ENCODE peak calls at places on chromosomes 3 and 15, in six cellular contexts. One of them, this sample, is unnamed.

GRCh38 chr3:48966876-48967361 is 23.1 kb upstream of the P4HTM start:
- DNase-seq in NCI-H524: no peak
- DNase-seq in SJSA1: no peak
- DNase-seq in NCI-H510A treated with DMSO at 0.1 percent for 48 hours: no peak
- DNase-seq in endothelial cell of umbilical vein: no peak
- DNase-seq in AG08396: no peak
- DNase-seq in this sample: no peak

GRCh38 chr3:86173401-86173800 is 817.5 kb downstream of the VGLL3 start:
- DNase-seq in NCI-H524: no peak
- DNase-seq in SJSA1: no peak
- DNase-seq in NCI-H510A treated with DMSO at 0.1 percent for 48 hours: no peak
- DNase-seq in endothelial cell of umbilical vein: no peak
- DNase-seq in AG08396: no peak
- DNase-seq in this sample: no peak

GRCh38 chr3:129305592-129306091 is 27.0 kb downstream of the HMCES start:
- DNase-seq in NCI-H524: no peak
- DNase-seq in SJSA1: no peak
- DNase-seq in NCI-H510A treated with DMSO at 0.1 percent for 48 hours: no peak
- DNase-seq in endothelial cell of umbilical vein: peak; percentile 83
- DNase-seq in AG08396: peak; percentile 78
- DNase-seq in this sample: peak; percentile 94

GRCh38 chr15:45126535-45127158 is 3.0 kb downstream of the DUOXA1 start:
- DNase-seq in NCI-H524: peak; percentile 50
- DNase-seq in SJSA1: no peak
- DNase-seq in NCI-H510A treated with DMSO at 0.1 percent for 48 hours: peak; percentile 24
- DNase-seq in endothelial cell of umbilical vein: peak; percentile 37
- DNase-seq in AG08396: no peak
- DNase-seq in this sample: no peak

GRCh38 chr3:127141921-127142730 is 50.8 kb upstream of the PRR23E start:
- DNase-seq in NCI-H524: no peak
- DNase-seq in SJSA1: no peak
- DNase-seq in NCI-H510A treated with DMSO at 0.1 percent for 48 hours: peak; percentile 90
- DNase-seq in endothelial cell of umbilical vein: no peak
- DNase-seq in AG08396: no peak
- DNase-seq in this sample: peak; percentile 80

GRCh38 chr3:49900491-49901153 is 3.1 kb downstream of the MST1R start:
- DNase-seq in NCI-H524: no peak
- DNase-seq in SJSA1: no peak
- DNase-seq in NCI-H510A treated with DMSO at 0.1 percent for 48 hours: peak; percentile 22
- DNase-seq in endothelial cell of umbilical vein: no peak
- DNase-seq in AG08396: peak; percentile 84
- DNase-seq in this sample: no peak

GRCh38 chr15:91936182-91936775 is 82.8 kb downstream of the SLCO3A1 start:
- DNase-seq in NCI-H524: no peak
- DNase-seq in SJSA1: no peak
- DNase-seq in NCI-H510A treated with DMSO at 0.1 percent for 48 hours: no peak
- DNase-seq in endothelial cell of umbilical vein: no peak
- DNase-seq in AG08396: peak; percentile 39
- DNase-seq in this sample: no peak

GRCh38 chr3:107508331-107508730 is 14.4 kb upstream of the BBX start:
- DNase-seq in NCI-H524: no peak
- DNase-seq in SJSA1: no peak
- DNase-seq in NCI-H510A treated with DMSO at 0.1 percent for 48 hours: no peak
- DNase-seq in endothelial cell of umbilical vein: no peak
- DNase-seq in AG08396: no peak
- DNase-seq in this sample: no peak

GRCh38 chr3:21163961-21164360 is 587.0 kb downstream of the ZNF385D start:
- DNase-seq in NCI-H524: peak; percentile 78
- DNase-seq in SJSA1: no peak
- DNase-seq in NCI-H510A treated with DMSO at 0.1 percent for 48 hours: no peak
- DNase-seq in endothelial cell of umbilical vein: no peak
- DNase-seq in AG08396: no peak
- DNase-seq in this sample: no peak

GRCh38 chr3:133905376-133905775 is 9.7 kb upstream of the RAB6B start:
- DNase-seq in NCI-H524: no peak
- DNase-seq in SJSA1: no peak
- DNase-seq in NCI-H510A treated with DMSO at 0.1 percent for 48 hours: no peak
- DNase-seq in endothelial cell of umbilical vein: no peak
- DNase-seq in AG08396: no peak
- DNase-seq in this sample: no peak

GRCh38 chr3:97872209-97873042 is 50.6 kb downstream of the CRYBG3 start:
- DNase-seq in NCI-H524: no peak
- DNase-seq in SJSA1: peak; percentile 72
- DNase-seq in NCI-H510A treated with DMSO at 0.1 percent for 48 hours: no peak
- DNase-seq in endothelial cell of umbilical vein: peak; percentile 86
- DNase-seq in AG08396: peak; percentile 58
- DNase-seq in this sample: no peak

GRCh38 chr3:13895155-13896105 is 15.6 kb upstream of the WNT7A start:
- DNase-seq in NCI-H524: peak; percentile 66
- DNase-seq in SJSA1: peak; percentile 64
- DNase-seq in NCI-H510A treated with DMSO at 0.1 percent for 48 hours: peak; percentile 9
- DNase-seq in endothelial cell of umbilical vein: peak; percentile 91
- DNase-seq in AG08396: peak; percentile 97
- DNase-seq in this sample: peak; percentile 18

GRCh38 chr3:112640864-112641751 is at the start of gene CCDC80:
- DNase-seq in NCI-H524: no peak
- DNase-seq in SJSA1: peak; percentile 76
- DNase-seq in NCI-H510A treated with DMSO at 0.1 percent for 48 hours: no peak
- DNase-seq in endothelial cell of umbilical vein: peak; percentile 91
- DNase-seq in AG08396: peak; percentile 51
- DNase-seq in this sample: no peak

GRCh38 chr3:29384640-29385039 is 103.8 kb downstream of the RBMS3 start:
- DNase-seq in NCI-H524: peak; percentile 31
- DNase-seq in SJSA1: peak; percentile 19
- DNase-seq in NCI-H510A treated with DMSO at 0.1 percent for 48 hours: peak; percentile 1
- DNase-seq in endothelial cell of umbilical vein: no peak
- DNase-seq in AG08396: peak; percentile 20
- DNase-seq in this sample: peak; percentile 61

GRCh38 chr3:159266779-159267178 is 464.9 kb downstream of the MFSD1 start:
- DNase-seq in NCI-H524: peak; percentile 40
- DNase-seq in SJSA1: peak; percentile 12
- DNase-seq in NCI-H510A treated with DMSO at 0.1 percent for 48 hours: peak; percentile 49
- DNase-seq in endothelial cell of umbilical vein: peak; percentile 29
- DNase-seq in AG08396: peak; percentile 14
- DNase-seq in this sample: peak; percentile 42

GRCh38 chr3:195450731-195451229 is 8.0 kb upstream of the ACAP2 start:
- DNase-seq in NCI-H524: peak; percentile 94
- DNase-seq in SJSA1: no peak
- DNase-seq in NCI-H510A treated with DMSO at 0.1 percent for 48 hours: peak; percentile 71
- DNase-seq in endothelial cell of umbilical vein: no peak
- DNase-seq in AG08396: peak; percentile 61
- DNase-seq in this sample: no peak

GRCh38 chr3:65402597-65402996 is 636.1 kb downstream of the MAGI1 start:
- DNase-seq in NCI-H524: no peak
- DNase-seq in SJSA1: peak; percentile 12
- DNase-seq in NCI-H510A treated with DMSO at 0.1 percent for 48 hours: no peak
- DNase-seq in endothelial cell of umbilical vein: no peak
- DNase-seq in AG08396: peak; percentile 79
- DNase-seq in this sample: no peak

GRCh38 chr15:67573194-67573593 is 30.7 kb downstream of the MAP2K5 start:
- DNase-seq in NCI-H524: no peak
- DNase-seq in SJSA1: no peak
- DNase-seq in NCI-H510A treated with DMSO at 0.1 percent for 48 hours: no peak
- DNase-seq in endothelial cell of umbilical vein: no peak
- DNase-seq in AG08396: no peak
- DNase-seq in this sample: no peak

GRCh38 chr3:126552688-126553283 is 5.9 kb downstream of the C3orf22 start:
- DNase-seq in NCI-H524: no peak
- DNase-seq in SJSA1: no peak
- DNase-seq in NCI-H510A treated with DMSO at 0.1 percent for 48 hours: no peak
- DNase-seq in endothelial cell of umbilical vein: no peak
- DNase-seq in AG08396: no peak
- DNase-seq in this sample: no peak

GRCh38 chr3:63791974-63792373 is 27.1 kb upstream of the C3orf49 start:
- DNase-seq in NCI-H524: no peak
- DNase-seq in SJSA1: peak; percentile 37
- DNase-seq in NCI-H510A treated with DMSO at 0.1 percent for 48 hours: no peak
- DNase-seq in endothelial cell of umbilical vein: no peak
- DNase-seq in AG08396: peak; percentile 46
- DNase-seq in this sample: no peak

GRCh38 chr3:169384576-169384975 is 278.9 kb downstream of the MECOM start:
- DNase-seq in NCI-H524: no peak
- DNase-seq in SJSA1: no peak
- DNase-seq in NCI-H510A treated with DMSO at 0.1 percent for 48 hours: no peak
- DNase-seq in endothelial cell of umbilical vein: no peak
- DNase-seq in AG08396: no peak
- DNase-seq in this sample: no peak

GRCh38 chr3:45011756-45012441 is 14.2 kb upstream of the CLEC3B start:
- DNase-seq in NCI-H524: no peak
- DNase-seq in SJSA1: peak; percentile 90
- DNase-seq in NCI-H510A treated with DMSO at 0.1 percent for 48 hours: no peak
- DNase-seq in endothelial cell of umbilical vein: peak; percentile 98
- DNase-seq in AG08396: peak; percentile 84
- DNase-seq in this sample: no peak

GRCh38 chr3:147758786-147759185 is 349.6 kb downstream of the ZIC1 start:
- DNase-seq in NCI-H524: no peak
- DNase-seq in SJSA1: no peak
- DNase-seq in NCI-H510A treated with DMSO at 0.1 percent for 48 hours: no peak
- DNase-seq in endothelial cell of umbilical vein: no peak
- DNase-seq in AG08396: no peak
- DNase-seq in this sample: no peak

GRCh38 chr15:29913528-29914135 is 91.4 kb upstream of the TJP1 start:
- DNase-seq in NCI-H524: no peak
- DNase-seq in SJSA1: peak; percentile 41
- DNase-seq in NCI-H510A treated with DMSO at 0.1 percent for 48 hours: no peak
- DNase-seq in endothelial cell of umbilical vein: no peak
- DNase-seq in AG08396: no peak
- DNase-seq in this sample: no peak

GRCh38 chr3:71247221-71247947 is 336.1 kb downstream of the FOXP1 start:
- DNase-seq in NCI-H524: peak; percentile 61
- DNase-seq in SJSA1: no peak
- DNase-seq in NCI-H510A treated with DMSO at 0.1 percent for 48 hours: no peak
- DNase-seq in endothelial cell of umbilical vein: no peak
- DNase-seq in AG08396: peak; percentile 50
- DNase-seq in this sample: peak; percentile 76

This sample was measured in NCI-H1417.